ENCODE peak calls at places on chromosome 15, in six cellular contexts. J, C, S, I, F and R are unnamed samples.

GRCh38 chr15:70921297-70921696 is 28.7 kb downstream of the LRRC49 start:
- DNase-seq in J (no peak), C (no peak), S (no peak), I (no peak), F (no peak), R (no peak)

GRCh38 chr15:71725215-71725955 is 85.0 kb upstream of the NR2E3 start:
- DNase-seq in J (no peak), C (no peak), S (no peak), I (no peak), F (no peak), R (no peak)

GRCh38 chr15:26882112-26882511 is 15.2 kb downstream of the GABRA5 start:
- DNase-seq in J (no peak), C (no peak), S (no peak), I (no peak), F (no peak), R (no peak)

GRCh38 chr15:73964736-73965093 is 27.4 kb downstream of the STOML1 start:
- DNase-seq in J (peak; percentile 84), C (no peak), S (peak; percentile 70), I (peak; percentile 57), F (peak; percentile 82), R (no peak)

GRCh38 chr15:63291507-63291906 is 14.1 kb downstream of the APH1B start:
- DNase-seq in J (peak; percentile 11), C (no peak), S (no peak), I (no peak), F (no peak), R (no peak)

GRCh38 chr15:99106417-99107220 is 1.7 kb downstream of the SYNM start:
- DNase-seq in J (no peak), C (no peak), S (no peak), I (no peak), F (no peak), R (no peak)

GRCh38 chr15:68365770-68366169 is 66.2 kb downstream of the ITGA11 start:
- DNase-seq in J (no peak), C (no peak), S (no peak), I (no peak), F (no peak), R (no peak)

GRCh38 chr15:80844011-80844732 is 65.0 kb downstream of the CEMIP start:
- DNase-seq in J (no peak), C (peak; percentile 68), S (no peak), I (no peak), F (no peak), R (no peak)

GRCh38 chr15:90336705-90337141 is 15.4 kb upstream of the ZNF774 start:
- DNase-seq in J (no peak), C (no peak), S (no peak), I (no peak), F (no peak), R (no peak)

GRCh38 chr15:25798207-25798931 is 64.8 kb downstream of the ATP10A start:
- DNase-seq in J (no peak), C (no peak), S (no peak), I (no peak), F (peak; percentile 88), R (no peak)

GRCh38 chr15:62469874-62470688 is 305.0 kb upstream of the C2CD4B start:
- DNase-seq in J (no peak), C (no peak), S (no peak), I (no peak), F (no peak), R (no peak)

GRCh38 chr15:65762914-65763787 is 28.9 kb downstream of the DENND4A start:
- DNase-seq in J (no peak), C (no peak), S (no peak), I (no peak), F (no peak), R (no peak)

GRCh38 chr15:47750030-47750739 is 32.9 kb downstream of the SEMA6D start:
- DNase-seq in J (no peak), C (no peak), S (no peak), I (no peak), F (no peak), R (no peak)

GRCh38 chr15:63373866-63374548 is 7.6 kb downstream of the CA12 start:
- DNase-seq in J (no peak), C (no peak), S (no peak), I (no peak), F (no peak), R (no peak)

GRCh38 chr15:51341366-51342248 is at the start of gene GLDN:
- DNase-seq in J (no peak), C (peak; percentile 90), S (no peak), I (no peak), F (peak; percentile 80), R (no peak)

GRCh38 chr15:75230524-75231371 is 27.4 kb upstream of the GOLGA6C start:
- DNase-seq in J (no peak), C (no peak), S (no peak), I (no peak), F (no peak), R (no peak)

GRCh38 chr15:90941038-90941437 is 6.0 kb downstream of the UNC45A start:
- DNase-seq in J (no peak), C (no peak), S (no peak), I (no peak), F (no peak), R (no peak)

GRCh38 chr15:85479071-85479647 is 98.8 kb downstream of the AKAP13 start:
- DNase-seq in J (no peak), C (no peak), S (no peak), I (no peak), F (peak; percentile 39), R (no peak)

GRCh38 chr15:100929641-100930042 is 10.5 kb downstream of the LRRK1 start:
- DNase-seq in J (no peak), C (no peak), S (no peak), I (peak; percentile 49), F (no peak), R (no peak)

GRCh38 chr15:48433226-48433886 is 102.1 kb downstream of the DUT start:
- DNase-seq in J (no peak), C (no peak), S (no peak), I (no peak), F (no peak), R (no peak)

GRCh38 chr15:83671603-83672002 is 17.7 kb downstream of the ADAMTSL3 start:
- DNase-seq in J (no peak), C (no peak), S (no peak), I (no peak), F (no peak), R (no peak)

GRCh38 chr15:88454231-88454630 is 13.0 kb downstream of the MRPL46 start:
- DNase-seq in J (no peak), C (no peak), S (no peak), I (no peak), F (no peak), R (no peak)

GRCh38 chr15:66948294-66948693 is 117.1 kb upstream of the SMAD3 start:
- DNase-seq in J (no peak), C (no peak), S (no peak), I (no peak), F (no peak), R (no peak)

GRCh38 chr15:56180851-56181250 is 62.8 kb downstream of the RFX7 start:
- DNase-seq in J (no peak), C (no peak), S (no peak), I (no peak), F (no peak), R (no peak)
- H3K27ac ChIP-seq in J (no peak overlapping the region), C (no peak overlapping the region), S (no peak overlapping the region), I (no peak overlapping the region), F (no peak overlapping the region), R (no peak overlapping the region)

DNA sequence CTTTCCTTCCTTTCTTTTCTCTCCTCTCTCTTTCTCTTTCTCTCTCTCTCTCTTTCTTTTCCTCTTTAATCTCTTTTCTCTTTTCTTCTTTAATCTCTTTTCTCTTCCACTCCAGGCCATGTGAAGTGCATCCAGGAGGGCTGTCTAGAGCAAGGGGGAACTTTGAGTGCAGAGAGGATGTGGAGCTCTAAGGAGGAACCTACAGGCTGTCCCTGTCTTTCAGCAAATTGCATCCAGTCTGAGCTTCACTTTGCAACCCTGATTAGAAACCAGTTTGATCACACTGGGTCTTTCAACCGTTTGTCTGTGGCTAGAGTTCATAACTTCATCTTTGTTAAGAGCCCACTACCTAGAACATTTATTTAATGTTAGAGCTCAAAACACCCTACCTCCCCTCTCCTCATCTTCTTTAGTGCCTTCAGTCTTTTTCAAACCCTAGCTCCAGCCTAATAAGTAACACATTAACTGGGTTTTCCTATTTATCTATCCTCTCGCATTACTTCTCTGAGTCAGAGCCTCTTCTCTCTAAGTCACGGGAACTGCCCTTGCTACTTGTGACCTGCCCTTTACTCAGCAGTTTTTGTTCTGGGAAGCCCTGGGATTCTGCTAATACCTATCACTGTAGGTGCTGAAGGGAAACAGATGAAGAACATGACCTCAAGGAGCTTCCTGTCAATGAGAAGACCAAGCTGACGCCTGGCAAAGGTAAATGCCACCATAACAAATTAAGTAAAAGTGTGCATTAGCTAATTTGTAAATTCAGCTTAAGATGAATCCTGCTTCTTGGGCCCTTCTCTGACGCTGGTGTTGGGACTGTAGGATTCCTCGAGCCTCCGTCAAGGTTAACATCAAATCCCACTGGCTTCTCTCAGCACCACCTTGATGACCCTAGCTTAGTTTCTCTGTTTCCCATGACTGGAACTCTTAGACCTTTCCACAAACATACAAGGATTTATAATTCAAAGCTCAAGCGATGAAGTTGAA is at the start of gene GCNT3:
- DNase-seq in J (no peak), C (no peak), S (no peak), I (no peak), F (no peak), R (no peak)
- TF ChIP-seq POLR2AphosphoS5 in J (no peak), C (no peak), S (no peak), I (no peak), F (no peak), R (no peak)

DNA sequence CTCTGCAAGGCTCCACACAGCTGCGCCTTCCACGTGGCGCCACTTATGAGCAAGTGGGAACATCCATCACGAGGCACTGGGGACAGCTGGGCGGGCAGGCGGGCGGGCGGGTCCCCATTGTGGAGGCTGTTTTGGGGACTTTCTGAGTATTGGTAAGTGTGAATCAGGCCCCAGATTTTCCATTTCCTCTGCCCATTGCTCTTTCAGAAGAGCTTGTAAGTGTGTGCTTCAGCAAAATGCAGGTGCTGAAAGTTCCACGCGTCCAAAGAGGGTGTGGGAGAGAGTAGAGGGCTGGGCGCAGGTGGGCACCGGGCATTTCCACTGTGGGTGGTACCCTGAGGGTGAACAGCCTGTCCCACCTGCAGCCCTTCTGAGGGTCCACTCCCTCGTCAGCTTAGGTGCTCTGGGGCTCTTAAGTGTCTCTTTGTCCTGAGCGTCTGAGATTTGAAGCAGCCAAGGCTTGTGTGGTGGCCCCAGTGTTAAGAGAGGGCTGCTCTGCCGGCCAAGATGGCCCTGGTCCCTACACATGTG is 177.1 kb downstream of the RPLP1 start:
- DNase-seq in J (no peak), C (peak; percentile 70), S (no peak), I (no peak), F (no peak), R (peak; percentile 56)
- H3K27ac ChIP-seq in J (no peak overlapping the region), C (no peak overlapping the region), S (no peak overlapping the region), I (no peak overlapping the region), F (no peak overlapping the region), R (no peak overlapping the region)

GRCh38 chr15:60374209-60374608 is 23.6 kb downstream of the ANXA2 start:
- DNase-seq in J (no peak), C (no peak), S (no peak), I (no peak), F (no peak), R (no peak)

GRCh38 chr15:60373745-60374144 is 24.0 kb downstream of the ANXA2 start:
- DNase-seq in J (no peak), C (no peak), S (no peak), I (no peak), F (no peak), R (peak; percentile 71)

GRCh38 chr15:60375255-60375809 is 22.5 kb downstream of the ANXA2 start:
- DNase-seq in J (no peak), C (no peak), S (no peak), I (no peak), F (no peak), R (no peak)

GRCh38 chr15:60373327-60373726 is 24.5 kb downstream of the ANXA2 start:
- DNase-seq in J (no peak), C (no peak), S (no peak), I (no peak), F (no peak), R (peak; percentile 75)

GRCh38 chr15:60374628-60375081 is 23.1 kb downstream of the ANXA2 start:
- DNase-seq in J (no peak), C (no peak), S (peak; percentile 98), I (peak; percentile 96), F (no peak), R (peak; percentile 94)
- TF ChIP-seq POLR2AphosphoS5 in J (no peak), C (peak; percentile 75), S (peak; percentile 88), I (peak; percentile 98), F (no peak), R (peak; percentile 43)